ENCODE peak calls at places on chromosomes 5 and 9, in seven cellular contexts. M is progenitor cell of endocrine pancreas, N is choroid plexus epithelial cell, Q is nephron progenitor cell, P is WERI-Rb-1, B is lower leg skin, T is heart left ventricle. Z is an unnamed sample.

GRCh38 chr5:170640731-170641588 is 137.1 kb downstream of the KCNIP1 start:
- DNase-seq in P (no peak), M (no peak), N (no peak), B (no peak), T (no peak), Q (no peak), Z (no peak)

GRCh38 chr9:129575818-129576217 is 45.1 kb downstream of the C9orf50 start:
- DNase-seq in N (peak; percentile 53), Q (no peak), B (no peak), T (no peak), M (no peak), P (peak; percentile 52), Z (no peak)

GRCh38 chr5:113283558-113283957 is 151.2 kb downstream of the TSSK1B start:
- DNase-seq in T (no peak), N (no peak), B (no peak), P (no peak), Q (no peak), M (no peak), Z (no peak)

GRCh38 chr9:124708633-124709032 is 62.5 kb downstream of the NR6A1 start:
- DNase-seq in Q (no peak), B (no peak), P (peak; percentile 73), T (no peak), N (peak; percentile 6), M (no peak), Z (no peak)

GRCh38 chr9:134329886-134330285 is 3.6 kb downstream of the RXRA start:
- DNase-seq in M (no peak), T (peak; percentile 68), P (no peak), N (no peak), Q (no peak), B (no peak), Z (no peak)

GRCh38 chr5:73735032-73735734 is 109.2 kb downstream of the ARHGEF28 start:
- DNase-seq in P (no peak), Q (no peak), N (peak; percentile 75), T (no peak), B (no peak), M (no peak), Z (no peak)

GRCh38 chr9:113488071-113488470 is 24.5 kb downstream of the RGS3 start:
- DNase-seq in N (no peak), Q (no peak), M (no peak), T (no peak), B (no peak), P (no peak), Z (no peak)

GRCh38 chr9:134619983-134620612 is 21.5 kb upstream of the COL5A1 start:
- DNase-seq in M (no peak), P (peak; percentile 4), Q (no peak), T (peak; percentile 47), B (no peak), N (no peak), Z (no peak)

GRCh38 chr5:147963948-147964693 is 57.8 kb upstream of the C5orf46 start:
- DNase-seq in T (no peak), M (no peak), N (no peak), Q (no peak), B (peak; percentile 16), P (no peak), Z (peak; percentile 21)

GRCh38 chr9:112755059-112755458 is 4.5 kb downstream of the SNX30 start:
- DNase-seq in M (no peak), P (no peak), Q (no peak), T (no peak), B (no peak), N (peak; percentile 20), Z (no peak)

GRCh38 chr9:88443480-88444113 is 55.4 kb downstream of the SPIN1 start:
- DNase-seq in T (no peak), P (no peak), Q (no peak), M (no peak), B (no peak), N (no peak), Z (no peak)

GRCh38 chr5:159866093-159866492 is 50.2 kb upstream of the ADRA1B start:
- DNase-seq in P (no peak), N (no peak), T (no peak), M (no peak), B (no peak), Q (no peak), Z (no peak)

GRCh38 chr9:120733190-120733589 is 18.9 kb upstream of the MEGF9 start:
- DNase-seq in Q (no peak), N (peak; percentile 55), T (no peak), M (no peak), P (no peak), B (no peak), Z (no peak)

GRCh38 chr9:16687678-16688369 is 182.6 kb downstream of the BNC2 start:
- DNase-seq in T (no peak), B (no peak), P (no peak), M (no peak), N (peak; percentile 63), Q (no peak), Z (no peak)

GRCh38 chr9:3875371-3876132 is 349.8 kb upstream of the RFX3 start:
- DNase-seq in P (no peak), T (no peak), M (no peak), N (peak; percentile 81), B (no peak), Q (no peak), Z (no peak)

GRCh38 chr9:129864991-129865647 is 29.9 kb downstream of the USP20 start:
- DNase-seq in M (no peak), N (no peak), Q (no peak), P (no peak), B (no peak), T (no peak), Z (no peak)

GRCh38 chr9:93940951-93941350 is 14.2 kb downstream of the BARX1 start:
- DNase-seq in P (no peak), B (no peak), T (no peak), N (no peak), M (no peak), Q (no peak), Z (no peak)

GRCh38 chr9:70142101-70142500 is 98.5 kb downstream of the MAMDC2 start:
- DNase-seq in M (no peak), Q (no peak), B (no peak), P (no peak), N (no peak), T (no peak), Z (no peak)

GRCh38 chr5:10471672-10472071 is 30.0 kb downstream of the ROPN1L start:
- DNase-seq in B (no peak), N (no peak), T (no peak), P (no peak), M (no peak), Q (no peak), Z (no peak)

GRCh38 chr5:15823413-15823812 is 323.4 kb downstream of the FBXL7 start:
- DNase-seq in P (no peak), T (no peak), Q (no peak), N (peak; percentile 11), B (no peak), M (no peak), Z (no peak)

GRCh38 chr5:98341038-98341710 is 432.3 kb upstream of the RGMB start:
- DNase-seq in M (no peak), Q (no peak), N (peak; percentile 89), B (no peak), T (no peak), P (no peak), Z (no peak)

GRCh38 chr5:149913449-149914419 is 30.9 kb downstream of the PDE6A start:
- DNase-seq in B (no peak), P (no peak), M (no peak), N (no peak), Q (no peak), T (no peak), Z (no peak)

GRCh38 chr5:74294231-74294705 is 346.3 kb downstream of the ENC1 start:
- DNase-seq in M (no peak), T (peak; percentile 62), P (no peak), Q (no peak), N (peak; percentile 35), B (no peak), Z (no peak)

GRCh38 chr5:34538026-34538672 is 118.0 kb upstream of the RAI14 start:
- DNase-seq in Q (no peak), P (no peak), N (no peak), M (no peak), T (no peak), B (no peak), Z (no peak)
- TF ChIP-seq CTCF in Q (no peak), P (peak; percentile 29), N (peak; percentile 46), M (no peak), T (peak; percentile 24), B (no peak), Z (peak; percentile 32)

GRCh38 chr9:108933641-108934322 is at the start of gene ELP1:
- DNase-seq in N (peak; percentile 96), Q (peak; percentile 96), P (peak; percentile 98), B (peak; percentile 87), M (peak; percentile 92), T (peak; percentile 96), Z (peak; percentile 88)
- TF ChIP-seq CTCF in N (peak; percentile 55), Q (no peak), P (peak; percentile 68), B (no peak), M (peak; percentile 41), T (peak; percentile 13), Z (no peak)

DNA sequence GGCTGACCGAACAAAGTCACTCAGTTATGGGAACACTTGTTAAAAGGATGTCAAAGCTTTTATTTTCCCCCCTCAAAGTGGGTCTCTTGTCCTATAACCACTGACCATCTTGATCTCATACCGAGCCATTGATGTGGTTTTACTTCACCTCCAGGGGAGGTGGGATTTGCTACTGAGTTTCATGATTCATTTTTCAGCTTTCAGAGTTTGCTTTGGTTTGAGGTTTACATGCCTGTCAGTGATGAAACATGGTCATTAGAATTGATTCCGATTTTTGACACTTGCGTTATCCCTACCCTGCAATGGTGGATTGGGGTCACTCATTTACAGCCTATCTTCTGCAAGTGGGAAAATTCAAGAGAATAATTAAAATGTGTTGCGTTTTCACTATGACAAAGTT is 9.1 kb downstream of the GADD45G start:
- DNase-seq in Q (no peak), P (no peak), B (no peak), T (no peak), N (no peak), M (no peak), Z (no peak)
- TF ChIP-seq CTCF in Q (no peak), P (no peak), B (no peak), T (no peak), N (no peak), M (no peak), Z (no peak)

GRCh38 chr5:9388941-9389674 is 156.8 kb downstream of the SEMA5A start:
- DNase-seq in B (no peak), P (no peak), Q (no peak), M (no peak), T (no peak), N (no peak), Z (no peak)

GRCh38 chr5:9390128-9390527 is 155.7 kb downstream of the SEMA5A start:
- DNase-seq in M (no peak), B (no peak), N (no peak), P (no peak), T (no peak), Q (no peak), Z (no peak)

GRCh38 chr5:9386945-9387344 is 158.9 kb downstream of the SEMA5A start:
- DNase-seq in Q (no peak), P (no peak), N (no peak), T (no peak), B (no peak), M (no peak), Z (no peak)

GRCh38 chr5:9391080-9391479 is 154.8 kb downstream of the SEMA5A start:
- DNase-seq in P (no peak), B (no peak), T (no peak), M (no peak), Q (no peak), N (no peak), Z (no peak)

DNA sequence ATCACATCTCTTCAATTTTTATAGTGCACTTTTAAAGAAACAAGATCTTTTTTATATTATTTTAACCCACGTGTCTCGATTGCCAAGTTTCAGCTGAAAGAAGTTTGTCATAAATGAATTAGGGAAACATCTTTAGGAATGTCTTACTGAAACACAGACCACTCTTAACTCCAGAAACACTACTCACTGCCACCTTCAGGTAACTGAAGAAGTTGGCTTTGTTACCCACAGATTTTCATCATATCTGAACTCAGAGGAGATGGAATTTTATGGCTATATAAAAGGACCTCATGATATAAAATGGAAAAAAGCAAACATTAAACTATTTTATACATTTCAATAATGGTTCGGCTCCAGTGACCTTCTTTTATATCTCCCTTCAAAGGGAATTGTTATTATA is 158.0 kb downstream of the SEMA5A start:
- DNase-seq in T (no peak), B (no peak), M (no peak), N (peak; percentile 51), P (no peak), Q (no peak), Z (no peak)
- TF ChIP-seq CTCF in T (no peak), B (no peak), M (peak; percentile 9), N (peak; percentile 34), P (no peak), Q (no peak), Z (no peak)

Z was measured in endothelial cell.